ENCODE peak calls at places on chromosomes 2 and 18, in nine cellular contexts. T, A, J, N, C, O, G, Z and K are unnamed samples.

GRCh38 chr2:26645792-26646191 is 4.6 kb upstream of the CIB4 start:
- DNase-seq in T (no peak), A (no peak), J (no peak), N (no peak), C (no peak), O (no peak), G (no peak), Z (no peak), K (no peak)

GRCh38 chr2:190683802-190684201 is 34.9 kb downstream of the NAB1 start:
- DNase-seq in T (no peak), A (no peak), J (no peak), N (no peak), C (no peak), O (no peak), G (no peak), Z (no peak), K (no peak)

GRCh38 chr2:218395456-218395825 is 4.2 kb upstream of the CTDSP1 start:
- DNase-seq in T (no peak), A (no peak), J (no peak), N (no peak), C (no peak), O (no peak), G (no peak), Z (no peak), K (no peak)

GRCh38 chr2:127589876-127590275 is 54.4 kb downstream of the MYO7B start:
- DNase-seq in T (no peak), A (no peak), J (no peak), N (no peak), C (no peak), O (no peak), G (no peak), Z (no peak), K (no peak)

GRCh38 chr2:241771286-241772062 is 5.1 kb upstream of the GAL3ST2 start:
- DNase-seq in T (no peak), A (peak; percentile 92), J (peak; percentile 26), N (peak; percentile 7), C (no peak), O (no peak), G (no peak), Z (peak; percentile 15), K (no peak)

GRCh38 chr18:62030091-62030985 is 137.5 kb upstream of the RNF152 start:
- DNase-seq in T (no peak), A (no peak), J (no peak), N (no peak), C (no peak), O (no peak), G (no peak), Z (no peak), K (no peak)

GRCh38 chr18:42564761-42565160 is 550.7 kb downstream of the RIT2 start:
- DNase-seq in T (no peak), A (no peak), J (no peak), N (no peak), C (no peak), O (no peak), G (no peak), Z (no peak), K (no peak)

GRCh38 chr18:55306338-55306737 is 281.7 kb downstream of the TCF4 start:
- DNase-seq in T (no peak), A (no peak), J (no peak), N (no peak), C (no peak), O (no peak), G (no peak), Z (no peak), K (no peak)

GRCh38 chr2:112705576-112705975 is 15.2 kb upstream of the NT5DC4 start:
- DNase-seq in T (no peak), A (no peak), J (no peak), N (no peak), C (no peak), O (no peak), G (no peak), Z (peak; percentile 6), K (no peak)

GRCh38 chr2:120591572-120591971 is 144.1 kb upstream of the GLI2 start:
- DNase-seq in T (no peak), A (peak; percentile 49), J (no peak), N (no peak), C (no peak), O (no peak), G (no peak), Z (no peak), K (no peak)

GRCh38 chr2:166375736-166376487 is at the start of gene SCN9A:
- DNase-seq in T (peak; percentile 25), A (peak; percentile 91), J (peak; percentile 12), N (peak; percentile 58), C (peak; percentile 41), O (no peak), G (peak; percentile 58), Z (peak; percentile 26), K (peak; percentile 50)

GRCh38 chr18:79571221-79572092 is 108.1 kb upstream of the CTDP1 start:
- DNase-seq in T (no peak), A (peak; percentile 10), J (no peak), N (no peak), C (peak; percentile 8), O (no peak), G (no peak), Z (peak; percentile 16), K (peak; percentile 16)

GRCh38 chr2:28357948-28358667 is 34.5 kb upstream of the FOSL2 start:
- DNase-seq in T (no peak), A (peak; percentile 78), J (no peak), N (no peak), C (no peak), O (no peak), G (no peak), Z (no peak), K (no peak)

GRCh38 chr2:42314892-42315468 is 46.0 kb downstream of the COX7A2L start:
- DNase-seq in T (no peak), A (no peak), J (no peak), N (peak; percentile 94), C (no peak), O (peak; percentile 59), G (peak; percentile 62), Z (no peak), K (no peak)

GRCh38 chr2:219460424-219460926 is 25.8 kb downstream of the SPEG start:
- DNase-seq in T (no peak), A (peak; percentile 95), J (no peak), N (peak; percentile 45), C (no peak), O (no peak), G (no peak), Z (peak; percentile 38), K (no peak)

GRCh38 chr2:219457784-219458369 is 23.2 kb downstream of the SPEG start:
- DNase-seq in T (no peak), A (peak; percentile 44), J (peak; percentile 25), N (no peak), C (no peak), O (no peak), G (no peak), Z (no peak), K (no peak)

GRCh38 chr2:219458996-219459395 is 24.4 kb downstream of the SPEG start:
- DNase-seq in T (no peak), A (no peak), J (no peak), N (no peak), C (no peak), O (no peak), G (no peak), Z (no peak), K (no peak)

GRCh38 chr2:219461061-219461514 is 26.4 kb downstream of the SPEG start:
- DNase-seq in T (no peak), A (peak; percentile 52), J (peak; percentile 40), N (no peak), C (no peak), O (peak; percentile 33), G (no peak), Z (no peak), K (no peak)

GRCh38 chr2:219459460-219460311 is 25.0 kb downstream of the SPEG start:
- DNase-seq in T (peak; percentile 28), A (peak; percentile 89), J (peak; percentile 52), N (peak; percentile 61), C (no peak), O (no peak), G (no peak), Z (no peak), K (no peak)
- TF ChIP-seq CTCF in T (peak; percentile 93), A (peak; percentile 98), J (peak; percentile 94), N (peak; percentile 96), C (peak; percentile 74), O (peak; percentile 97), G (peak; percentile 98), Z (peak; percentile 77), K (peak; percentile 94)

GRCh38 chr18:41395695-41396094 is 559.3 kb upstream of the PIK3C3 start:
- DNase-seq in T (no peak), A (no peak), J (no peak), N (no peak), C (no peak), O (no peak), G (no peak), Z (no peak), K (no peak)
- TF ChIP-seq CTCF in T (peak; percentile 25), A (no peak), J (no peak), N (no peak), C (no peak), O (no peak), G (no peak), Z (no peak), K (peak; percentile 47)

DNA sequence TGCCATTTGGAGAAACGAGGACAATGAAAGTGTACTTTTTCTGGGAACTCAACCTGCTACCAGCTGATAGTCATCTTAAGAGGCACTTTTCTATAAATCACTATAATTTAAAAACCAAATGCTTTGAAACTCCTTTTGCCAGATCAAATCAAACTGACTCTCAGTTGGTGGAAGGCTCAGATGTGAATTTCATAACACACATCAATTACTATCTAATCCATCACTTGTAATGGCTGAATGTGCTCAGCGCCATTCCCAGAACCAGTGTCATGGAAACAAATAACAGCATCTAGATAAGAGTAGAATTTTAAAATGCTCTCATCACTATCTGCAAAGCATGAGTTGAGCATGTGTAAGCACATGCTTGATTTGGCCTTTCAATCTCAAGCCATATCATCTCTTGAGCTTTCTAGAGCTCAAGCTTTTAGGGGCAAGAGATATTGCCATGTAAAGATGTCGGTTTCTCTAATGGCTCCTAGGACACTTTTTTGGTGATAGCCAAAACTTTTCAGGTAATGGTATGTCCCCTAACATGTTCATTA is 223.1 kb upstream of the ACVR2A start:
- DNase-seq in T (no peak), A (no peak), J (no peak), N (no peak), C (no peak), O (no peak), G (no peak), Z (no peak), K (no peak)
- TF ChIP-seq CTCF in T (no peak), A (no peak), J (no peak), N (no peak), C (no peak), O (no peak), G (no peak), Z (no peak), K (no peak)

DNA sequence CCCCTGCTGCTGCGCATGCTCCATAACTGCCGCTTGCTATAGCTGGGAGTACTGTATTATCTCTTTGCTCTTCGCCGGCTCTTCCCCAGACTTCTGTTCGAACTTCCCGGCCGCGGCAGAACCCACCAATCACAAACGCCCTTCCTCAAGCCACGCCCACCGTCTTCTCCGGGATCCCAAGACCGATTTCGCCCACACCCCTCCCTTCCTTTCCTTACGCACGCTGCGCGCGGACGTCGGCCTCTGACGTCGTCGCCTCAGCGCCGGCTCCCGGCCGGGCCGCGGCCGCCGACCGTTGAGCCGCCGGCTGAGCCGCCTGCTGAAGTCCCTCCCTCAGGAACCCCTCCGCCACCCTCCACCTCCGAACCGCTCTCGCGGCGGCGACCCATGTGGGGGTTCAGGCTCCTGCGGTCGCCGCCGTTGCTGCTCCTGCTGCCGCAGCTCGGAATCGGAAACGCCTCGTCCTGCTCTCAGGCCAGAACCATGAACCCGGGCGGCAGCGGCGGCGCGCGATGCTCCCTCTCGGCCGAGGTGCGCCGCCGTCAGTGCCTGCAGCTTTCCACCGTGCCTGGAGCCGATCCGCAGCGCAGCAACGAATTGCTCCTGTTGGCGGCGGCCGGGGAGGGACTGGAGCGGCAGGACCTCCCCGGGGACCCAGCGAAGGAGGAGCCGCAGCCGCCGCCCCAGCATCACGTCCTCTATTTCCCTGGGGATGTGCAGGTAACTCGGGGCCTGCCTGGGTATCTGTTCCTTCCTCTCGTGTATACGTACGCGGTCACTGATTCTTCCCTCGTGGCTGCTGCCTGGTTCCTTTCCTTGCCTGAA is at the start of gene C2orf69:
- DNase-seq in T (peak; percentile 97), A (peak; percentile 99), J (peak; percentile 99), N (peak; percentile 98), C (peak; percentile 94), O (peak; percentile 95), G (peak; percentile 92), Z (peak; percentile 94), K (peak; percentile 93)
- TF ChIP-seq CTCF in T (peak; percentile 10), A (no peak), J (no peak), N (no peak), C (no peak), O (no peak), G (no peak), Z (no peak), K (no peak)